ENCODE peak calls at places on chromosomes 13 and 19, in ten cellular contexts. R is AG10803, D is lower leg skin, O is neural progenitor cell, W is cardiac fibroblast, M is AG04450, N is lower lobe of right lung, Q is cardiac muscle cell, E is pancreas, I is ascending aorta. K is an unnamed sample.

GRCh38 chr19:18735752-18736151 is 52.3 kb downstream of the CRTC1 start:
- DNase-seq in I (no peak), W (no peak), R (no peak), Q (no peak), O (no peak), N (no peak), M (no peak), E (peak), D (no peak), K (no peak)

GRCh38 chr19:30719189-30719990 is 347.2 kb downstream of the ZNF536 start:
- DNase-seq in M (no peak), R (peak), D (no peak), O (peak), E (peak), I (no peak), Q (peak), N (peak), W (peak), K (no peak)

GRCh38 chr19:40813182-40813581 is 14.2 kb downstream of the EGLN2 start:
- DNase-seq in Q (peak), O (no peak), I (no peak), E (no peak), N (peak), R (no peak), W (peak), M (no peak), D (no peak), K (no peak)

GRCh38 chr13:45943965-45944364 is 92.4 kb upstream of the SIAH3 start:
- DNase-seq in I (no peak), D (no peak), E (no peak), R (no peak), N (no peak), W (peak), M (no peak), O (no peak), Q (peak), K (no peak)

GRCh38 chr13:98468352-98468751 is 108.6 kb downstream of the STK24 start:
- DNase-seq in E (no peak), W (no peak), R (no peak), I (no peak), M (no peak), D (no peak), N (no peak), O (no peak), Q (no peak), K (no peak)

GRCh38 chr13:40126301-40127085 is 471.0 kb downstream of the COG6 start:
- DNase-seq in W (no peak), N (no peak), Q (no peak), E (no peak), R (no peak), I (no peak), M (no peak), O (no peak), D (no peak), K (no peak)

GRCh38 chr19:44748426-44749254 is at the start of gene BCL3:
- DNase-seq in M (no peak), D (peak), Q (peak), O (peak), W (peak), I (peak), R (peak), N (peak), E (peak), K (no peak)

GRCh38 chr19:37867831-37868230 is 38.6 kb downstream of the WDR87 start:
- DNase-seq in Q (peak), E (no peak), R (peak), O (no peak), N (no peak), I (no peak), M (peak), W (peak), D (no peak), K (peak)

GRCh38 chr13:84653915-84654534 is 771.8 kb upstream of the SLITRK1 start:
- DNase-seq in Q (no peak), W (no peak), I (no peak), N (peak), M (no peak), E (no peak), D (no peak), R (no peak), O (no peak), K (no peak)

GRCh38 chr13:25065974-25066770 is 29.8 kb upstream of the PABPC3 start:
- DNase-seq in E (no peak), W (no peak), I (no peak), Q (no peak), R (no peak), D (no peak), M (no peak), N (no peak), O (no peak), K (no peak)

GRCh38 chr13:36533806-36534205 is 101.5 kb downstream of the CCNA1 start:
- DNase-seq in O (no peak), D (no peak), W (peak), M (no peak), R (no peak), I (no peak), Q (peak), E (no peak), N (no peak), K (no peak)

GRCh38 chr13:110471833-110472162 is 89.7 kb downstream of the RAB20 start:
- DNase-seq in D (peak), W (peak), I (peak), M (no peak), Q (peak), E (no peak), R (no peak), N (peak), O (no peak), K (no peak)

GRCh38 chr13:51154029-51154555 is 43.0 kb upstream of the C13orf42 start:
- DNase-seq in I (no peak), W (peak), O (no peak), D (no peak), E (no peak), R (peak), M (no peak), Q (peak), N (no peak), K (no peak)

GRCh38 chr13:79196366-79196765 is 209.7 kb downstream of the RBM26 start:
- DNase-seq in R (no peak), M (no peak), O (no peak), E (no peak), W (no peak), I (no peak), Q (no peak), D (no peak), N (no peak), K (no peak)

GRCh38 chr13:38530492-38530891 is 156.4 kb upstream of the FREM2 start:
- DNase-seq in W (peak), D (no peak), E (no peak), Q (peak), O (no peak), M (no peak), N (no peak), R (peak), I (no peak), K (no peak)

GRCh38 chr19:29098863-29099481 is 114.0 kb downstream of the UQCRFS1 start:
- DNase-seq in D (peak), Q (peak), O (no peak), N (peak), M (peak), E (no peak), W (peak), I (peak), R (peak), K (peak)

GRCh38 chr19:30112666-30113065 is 170.6 kb downstream of the URI1 start:
- DNase-seq in D (no peak), M (no peak), Q (no peak), I (no peak), E (no peak), N (no peak), W (no peak), O (no peak), R (no peak), K (no peak)

GRCh38 chr13:55583953-55584593 is 1556.6 kb upstream of the PRR20A start:
- DNase-seq in W (no peak), I (no peak), D (no peak), Q (no peak), R (no peak), M (no peak), N (no peak), E (no peak), O (no peak), K (no peak)

GRCh38 chr13:59734393-59734792 is 429.3 kb downstream of the DIAPH3 start:
- DNase-seq in M (no peak), I (no peak), W (no peak), O (peak), D (no peak), N (no peak), R (no peak), E (no peak), Q (no peak), K (no peak)

GRCh38 chr19:51948979-51949378 is 21.7 kb downstream of the ZNF613 start:
- DNase-seq in O (no peak), R (peak), E (peak), M (no peak), W (peak), Q (peak), D (no peak), N (no peak), I (no peak), K (peak)

GRCh38 chr19:17333611-17334413 is 843 bp downstream of the ANO8 start:
- DNase-seq in I (no peak), Q (peak), N (no peak), O (peak), W (peak), R (peak), D (no peak), M (peak), E (no peak), K (no peak)

GRCh38 chr13:31236211-31236786 is 36.5 kb downstream of the B3GLCT start:
- DNase-seq in D (no peak), M (peak), I (no peak), W (peak), N (no peak), R (peak), E (no peak), O (peak), Q (peak), K (no peak)

GRCh38 chr19:44871809-44872208 is 19.2 kb upstream of the TOMM40 start:
- DNase-seq in O (no peak), D (no peak), Q (no peak), M (no peak), E (peak), R (no peak), I (no peak), N (no peak), W (no peak), K (no peak)

GRCh38 chr19:7489609-7490044 is 792 bp upstream of the PEX11G start:
- DNase-seq in I (no peak), Q (no peak), E (no peak), N (no peak), R (no peak), M (no peak), W (no peak), O (peak), D (no peak), K (no peak)
- H3K4me3 ChIP-seq in I (no peak), Q (no peak), E (peak), N (peak), R (no peak), M (no peak), W (no peak), O (no peak), D (no peak), K (no peak)

GRCh38 chr19:49064029-49064629 is 489 bp downstream of the NTF4 start:
- DNase-seq in R (no peak), N (peak), Q (no peak), D (no peak), M (no peak), W (no peak), E (peak), I (no peak), O (peak), K (no peak)
- H3K4me3 ChIP-seq in R (peak), N (peak), Q (peak), D (no peak), M (peak), W (peak), E (no peak), I (no peak), O (peak), K (peak)

GRCh38 chr13:32413284-32413683 is 14.6 kb downstream of the N4BP2L1 start:
- DNase-seq in D (no peak), O (no peak), Q (no peak), R (no peak), N (no peak), I (no peak), E (no peak), M (no peak), W (no peak), K (no peak)

GRCh38 chr13:32408296-32408998 is 19.5 kb downstream of the N4BP2L1 start:
- DNase-seq in Q (no peak), W (no peak), R (no peak), I (no peak), O (no peak), M (no peak), E (no peak), D (no peak), N (no peak), K (no peak)

GRCh38 chr13:32408999-32409313 is 19.0 kb downstream of the N4BP2L1 start:
- DNase-seq in I (no peak), O (no peak), W (no peak), E (no peak), D (no peak), N (no peak), M (no peak), R (no peak), Q (no peak), K (no peak)

GRCh38 chr13:32407854-32408253 is 20.1 kb downstream of the N4BP2L1 start:
- DNase-seq in Q (no peak), N (no peak), R (no peak), D (no peak), W (no peak), I (no peak), O (no peak), M (no peak), E (no peak), K (no peak)

GRCh38 chr13:32409561-32410440 is 18.1 kb downstream of the N4BP2L1 start:
- DNase-seq in R (peak), Q (peak), O (peak), M (no peak), W (peak), E (no peak), N (no peak), I (peak), D (no peak), K (peak)
- H3K4me3 ChIP-seq in R (peak), Q (peak), O (peak), M (no peak), W (no peak), E (no peak), N (no peak), I (no peak), D (no peak), K (peak)

GRCh38 chr19:14405380-14405757 is 13.8 kb downstream of the DDX39A start:
- DNase-seq in W (no peak), Q (no peak), E (no peak), M (no peak), R (no peak), I (no peak), O (peak), D (no peak), N (no peak), K (no peak)

GRCh38 chr19:14404322-14404721 is 14.8 kb downstream of the DDX39A start:
- DNase-seq in R (no peak), M (no peak), N (no peak), W (no peak), E (no peak), D (no peak), Q (no peak), I (no peak), O (no peak), K (no peak)

GRCh38 chr19:14406645-14407331 is 12.4 kb downstream of the DDX39A start:
- DNase-seq in D (no peak), M (no peak), E (no peak), R (no peak), W (no peak), N (no peak), O (no peak), Q (no peak), I (no peak), K (no peak)

GRCh38 chr19:14407889-14408640 is 11.1 kb downstream of the DDX39A start:
- DNase-seq in N (no peak), D (no peak), M (no peak), O (no peak), Q (no peak), I (no peak), R (no peak), W (no peak), E (no peak), K (no peak)

DNA sequence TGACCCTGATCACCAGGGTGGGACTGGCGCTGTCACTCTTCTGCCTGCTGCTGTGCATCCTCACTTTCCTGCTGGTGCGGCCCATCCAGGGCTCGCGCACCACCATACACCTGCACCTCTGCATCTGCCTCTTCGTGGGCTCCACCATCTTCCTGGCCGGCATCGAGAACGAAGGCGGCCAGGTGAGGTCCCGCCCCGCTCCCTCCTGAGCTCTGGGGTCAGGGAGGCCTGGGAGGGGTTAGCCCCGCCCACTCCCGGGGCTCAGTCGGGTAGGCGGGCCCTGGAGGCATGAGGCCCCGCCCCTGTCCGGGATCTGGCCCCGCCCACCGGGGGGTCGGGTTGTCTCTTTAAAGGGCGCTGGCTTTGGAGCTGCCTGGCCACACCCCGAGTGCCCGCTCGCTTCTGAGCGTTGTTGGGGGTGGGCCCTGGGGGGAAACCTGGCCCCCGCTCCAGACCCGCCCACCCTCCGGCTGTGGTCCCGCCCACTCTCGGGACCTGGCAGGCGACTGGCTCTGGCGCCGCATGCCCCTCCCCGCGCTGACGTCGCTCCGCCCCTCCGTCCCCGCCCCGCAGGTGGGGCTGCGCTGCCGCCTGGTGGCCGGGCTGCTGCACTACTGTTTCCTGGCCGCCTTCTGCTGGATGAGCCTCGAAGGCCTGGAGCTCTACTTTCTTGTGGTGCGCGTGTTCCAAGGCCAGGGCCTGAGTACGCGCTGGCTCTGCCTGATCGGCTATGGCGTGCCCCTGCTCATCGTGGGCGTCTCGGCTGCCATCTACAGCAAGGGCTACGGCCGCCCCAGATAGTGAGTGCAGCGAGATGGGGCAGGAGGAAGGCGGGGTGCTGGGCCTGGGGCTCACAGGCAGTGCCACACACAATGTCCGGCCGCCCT is 13.1 kb downstream of the DDX39A start:
- DNase-seq in Q (peak), R (peak), M (no peak), N (peak), O (peak), E (peak), I (peak), W (peak), D (peak), K (peak)
- H3K4me3 ChIP-seq in Q (no peak), R (no peak), M (no peak), N (peak), O (peak), E (peak), I (no peak), W (peak), D (no peak), K (peak)

GRCh38 chr13:41428155-41428554 is 29.2 kb upstream of the RGCC start:
- DNase-seq in W (no peak), N (peak), D (no peak), I (no peak), E (peak), O (peak), R (no peak), Q (peak), M (no peak), K (no peak)
- H3K4me3 ChIP-seq in W (no peak), N (peak), D (no peak), I (no peak), E (no peak), O (peak), R (peak), Q (no peak), M (no peak), K (peak)

GRCh38 chr13:64480648-64481047 is 2749.5 kb downstream of the PCDH9 start:
- DNase-seq in Q (peak), O (no peak), W (no peak), E (no peak), R (peak), I (no peak), M (no peak), D (no peak), N (no peak), K (no peak)
- H3K4me3 ChIP-seq in Q (no peak), O (no peak), W (no peak), E (no peak), R (no peak), I (no peak), M (no peak), D (no peak), N (no peak), K (no peak)

K was measured in skeletal muscle cell.